ENCODE peak calls at places on chromosomes 7 and 10, in ten cellular contexts. S is GM23338, F is mesendoderm, R is fibroblast of lung, W is neural progenitor cell, U is OCI-LY7, M is SJSA1, Y is psoas muscle, I is MM.1S, G is SJCRH30. N is an unnamed sample. For H3K4me1, the result is how much of the 10 kb centered on the place peaks cover.

GRCh38 chr10:79384773-79385391 is 37.6 kb downstream of the PPIF start:
- DNase-seq in S (no peak), I (no peak), F (no peak), M (no peak), R (no peak), U (no peak), W (no peak), Y (no peak), G (no peak), N (no peak)

GRCh38 chr10:56606202-56606601 is 245.1 kb upstream of the ZWINT start:
- DNase-seq in S (no peak), M (no peak), I (no peak), F (no peak), Y (no peak), U (no peak), R (no peak), W (no peak), G (no peak), N (no peak)

GRCh38 chr10:82660983-82661382 is 786.0 kb downstream of the NRG3 start:
- DNase-seq in S (no peak), F (peak), I (no peak), M (no peak), W (no peak), R (no peak), Y (no peak), U (no peak), G (no peak), N (no peak)

GRCh38 chr7:116986611-116987565 is 33.6 kb downstream of the ST7 start:
- DNase-seq in S (no peak), U (no peak), W (no peak), I (no peak), F (no peak), M (no peak), G (no peak), R (no peak), Y (no peak), N (no peak)

GRCh38 chr7:24884401-24884800 is 95.6 kb downstream of the OSBPL3 start:
- DNase-seq in U (no peak), S (no peak), M (no peak), G (peak), R (no peak), F (no peak), Y (no peak), I (no peak), W (no peak), N (no peak)

GRCh38 chr10:7605565-7606295 is 61.0 kb downstream of the ITIH5 start:
- DNase-seq in Y (no peak), R (no peak), G (peak), M (peak), S (no peak), F (peak), W (no peak), U (no peak), I (no peak), N (no peak)

GRCh38 chr10:9311702-9312499 is 1257.4 kb downstream of the GATA3 start:
- DNase-seq in W (no peak), F (no peak), I (no peak), G (no peak), M (no peak), Y (no peak), S (peak), U (no peak), R (no peak), N (no peak)

GRCh38 chr7:53800746-53801145 is 741.4 kb upstream of the VSTM2A start:
- DNase-seq in M (no peak), I (no peak), R (no peak), U (no peak), G (no peak), S (no peak), F (peak), Y (no peak), W (no peak), N (no peak)

GRCh38 chr7:22094413-22095304 is 149.0 kb upstream of the CDCA7L start:
- DNase-seq in M (no peak), F (peak), Y (no peak), U (peak), S (peak), G (no peak), W (no peak), I (peak), R (peak), N (no peak)

GRCh38 chr7:1654111-1654510 is 16.0 kb upstream of the ELFN1 start:
- DNase-seq in W (no peak), G (no peak), R (no peak), S (no peak), F (no peak), Y (peak), M (no peak), U (no peak), I (no peak), N (no peak)
- H3K4me1 ChIP-seq in W (under half), G (under half), R (under half), S (under half), F (under half), Y (under half), M (under half), U (under half), I (under half), N (under half)

GRCh38 chr10:62002753-62003152 is 101.3 kb downstream of the ARID5B start:
- DNase-seq in R (no peak), I (no peak), F (no peak), G (no peak), U (no peak), W (no peak), M (no peak), Y (no peak), S (no peak), N (no peak)
- H3K4me1 ChIP-seq in R (under half), I (under half), F (under half), G (under half), U (half or more), W (under half), M (under half), Y (under half), S (under half), N (under half)

GRCh38 chr7:19144661-19145428 is at the start of gene FERD3L:
- DNase-seq in W (peak), Y (peak), U (no peak), M (no peak), G (no peak), F (peak), R (no peak), S (peak), I (no peak), N (no peak)
- H3K4me1 ChIP-seq in W (under half), Y (under half), U (under half), M (under half), G (under half), F (under half), R (under half), S (under half), I (under half), N (under half)

DNA sequence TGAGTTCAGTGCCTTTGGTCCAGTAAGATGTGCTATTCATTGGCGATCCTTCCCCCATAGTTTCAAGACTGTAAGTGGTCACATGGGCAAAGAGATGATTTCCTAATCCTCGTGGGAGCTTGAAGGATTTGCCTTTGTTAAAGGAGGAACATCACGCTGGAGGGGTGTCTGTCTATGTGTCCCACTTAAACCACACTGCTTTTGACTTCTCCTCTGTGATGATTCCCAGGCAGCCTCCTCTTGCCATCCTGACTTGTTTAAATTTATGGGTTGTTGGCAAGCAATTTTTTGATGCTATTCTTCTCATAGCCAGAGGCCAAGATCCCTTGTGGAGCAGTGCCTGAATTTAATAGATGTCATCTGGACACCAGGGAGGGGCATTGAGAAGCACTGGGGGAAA is 154.0 kb downstream of the TCF7L2 start:
- DNase-seq in R (no peak), S (no peak), F (no peak), M (peak), W (no peak), U (no peak), G (no peak), Y (no peak), I (no peak), N (no peak)
- H3K4me1 ChIP-seq in R (under half), S (under half), F (under half), M (half or more), W (under half), U (under half), G (under half), Y (under half), I (under half), N (under half)

GRCh38 chr10:116599991-116600390 is 9.2 kb downstream of the PNLIPRP1 start:
- DNase-seq in I (no peak), F (no peak), R (no peak), W (no peak), G (no peak), Y (no peak), U (no peak), M (no peak), S (no peak), N (no peak)
- H3K4me1 ChIP-seq in I (under half), F (under half), R (under half), W (under half), G (under half), Y (under half), U (under half), M (under half), S (under half), N (under half)

GRCh38 chr7:27143022-27143949 is at the start of gene HOXA5:
- DNase-seq in W (peak), U (peak), G (peak), S (peak), R (peak), F (peak), I (no peak), Y (peak), M (peak), N (no peak)
- H3K4me1 ChIP-seq in W (under half), U (under half), G (under half), S (under half), R (under half), F (under half), I (under half), Y (under half), M (under half), N (under half)

GRCh38 chr10:123840714-123841113 is 50.9 kb downstream of the CPXM2 start:
- DNase-seq in I (no peak), R (no peak), F (no peak), U (no peak), M (no peak), W (no peak), S (no peak), G (no peak), Y (no peak), N (no peak)
- H3K4me1 ChIP-seq in I (under half), R (under half), F (under half), U (under half), M (under half), W (under half), S (under half), G (under half), Y (under half), N (under half)

DNA sequence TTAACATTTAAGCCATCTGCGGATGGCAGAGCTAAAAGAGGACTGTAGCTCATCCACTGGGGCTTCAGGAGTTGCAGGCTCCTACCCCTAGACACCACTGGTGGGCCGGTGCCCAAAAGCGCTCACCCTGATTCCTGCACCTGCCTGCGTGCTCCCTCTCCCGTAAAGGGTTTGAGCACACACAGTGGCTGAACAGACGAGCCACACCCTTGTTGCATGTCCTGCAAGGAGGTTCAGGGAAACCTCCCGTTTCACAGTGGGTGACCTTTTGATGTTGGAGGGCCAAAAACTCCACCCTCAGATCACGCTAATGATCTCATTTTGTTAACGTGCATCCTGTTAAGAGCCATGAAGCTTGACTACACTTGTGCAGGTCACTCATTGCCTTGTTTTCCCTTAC is 37.9 kb downstream of the SYPL1 start:
- DNase-seq in F (no peak), I (no peak), W (no peak), S (no peak), U (peak), R (no peak), M (no peak), G (no peak), Y (no peak), N (no peak)
- H3K4me1 ChIP-seq in F (under half), I (under half), W (under half), S (under half), U (half or more), R (under half), M (under half), G (under half), Y (under half), N (under half)